ENCODE peak calls at places on chromosomes 3 and 15, in six cellular contexts. C is kidney; M is lower lobe of right lung; T is transverse colon; D is Peyer's patch; H is CD4-positive, CD25-positive, alpha-beta regulatory T cell. P is an unnamed sample.

GRCh38 chr3:181710581-181711255 is 1.0 kb upstream of the SOX2 start:
- DNase-seq in C (no peak), D (no peak), H (no peak), M (no peak), T (no peak), P (no peak)

GRCh38 chr15:44102675-44103254 is 92.3 kb downstream of the FRMD5 start:
- DNase-seq in M (no peak), C (no peak), H (no peak), T (no peak), D (no peak), P (no peak)

GRCh38 chr15:92839696-92840095 is 60.4 kb upstream of the CHD2 start:
- DNase-seq in M (no peak), T (peak; percentile 50), C (no peak), H (no peak), D (peak; percentile 64), P (no peak)

GRCh38 chr3:117399311-117400068 is 689.9 kb downstream of the TUSC7 start:
- DNase-seq in M (no peak), D (no peak), C (no peak), H (no peak), T (no peak), P (no peak)

GRCh38 chr3:142586803-142587406 is 8.4 kb upstream of the ATR start:
- DNase-seq in M (no peak), H (no peak), C (no peak), D (no peak), T (peak; percentile 24), P (peak; percentile 36)

GRCh38 chr3:108493862-108494261 is 16.5 kb downstream of the MYH15 start:
- DNase-seq in H (no peak), C (no peak), M (no peak), T (peak; percentile 37), D (peak; percentile 47), P (no peak)

GRCh38 chr3:143286392-143287010 is 166.9 kb downstream of the CHST2 start:
- DNase-seq in M (no peak), H (no peak), T (no peak), D (no peak), C (no peak), P (no peak)

GRCh38 chr3:128323206-128324081 is 143.2 kb downstream of the DNAJB8 start:
- DNase-seq in D (no peak), C (no peak), T (no peak), H (no peak), M (peak; percentile 41), P (no peak)

GRCh38 chr3:162295323-162295983 is 798.8 kb downstream of the OTOL1 start:
- DNase-seq in C (no peak), T (no peak), D (no peak), H (no peak), M (no peak), P (no peak)

GRCh38 chr15:100596792-100597191 is 5.2 kb downstream of the LINS1 start:
- DNase-seq in T (peak; percentile 48), M (peak; percentile 61), D (peak; percentile 72), C (peak; percentile 68), H (peak; percentile 82), P (peak; percentile 94)

GRCh38 chr3:155870945-155871745 is 695 bp downstream of the GMPS start:
- DNase-seq in D (peak; percentile 75), C (peak; percentile 85), M (peak; percentile 71), H (peak; percentile 53), T (peak; percentile 64), P (peak; percentile 34)

GRCh38 chr3:86234516-86235254 is 756.3 kb downstream of the VGLL3 start:
- DNase-seq in C (no peak), M (no peak), D (no peak), H (no peak), T (no peak), P (no peak)

GRCh38 chr3:87227835-87228144 is 681 bp downstream of the CHMP2B start:
- DNase-seq in H (no peak), M (no peak), T (no peak), C (no peak), D (no peak), P (no peak)

GRCh38 chr15:59879506-59879905 is 124.6 kb upstream of the FOXB1 start:
- DNase-seq in M (no peak), C (no peak), T (no peak), H (no peak), D (no peak), P (no peak)

GRCh38 chr15:63991706-63992105 is 54.6 kb downstream of the DAPK2 start:
- DNase-seq in T (no peak), H (no peak), M (no peak), D (no peak), C (no peak), P (no peak)
- H3K4me1 ChIP-seq in T (peaks cover 26% of the 10 kb centered on the region), H (no peaks in the 10 kb centered on the region), M (peaks cover 45% of the 10 kb centered on the region), D (peaks cover 12% of the 10 kb centered on the region), C (peaks cover 11% of the 10 kb centered on the region), P (no peaks in the 10 kb centered on the region)

GRCh38 chr3:141303481-141304223 is 64.7 kb upstream of the ZBTB38 start:
- DNase-seq in M (no peak), C (no peak), H (peak; percentile 57), D (peak; percentile 82), T (peak; percentile 60), P (peak; percentile 65)
- H3K4me3 ChIP-seq in M (no peak overlapping the region), C (no peak overlapping the region), H (no peak overlapping the region), D (no peak overlapping the region), T (no peak overlapping the region), P (no peak overlapping the region)

GRCh38 chr3:10392244-10392643 is 71.3 kb upstream of the SEC13 start:
- DNase-seq in D (no peak), T (no peak), M (no peak), C (no peak), H (no peak), P (no peak)
- H3K4me1 ChIP-seq in D (no peaks in the 10 kb centered on the region), T (no peaks in the 10 kb centered on the region), M (no peaks in the 10 kb centered on the region), C (no peaks in the 10 kb centered on the region), H (peaks cover 91% of the 10 kb centered on the region), P (peaks cover 36% of the 10 kb centered on the region)

GRCh38 chr15:41331281-41331680 is 1.1 kb downstream of the OIP5 start:
- DNase-seq in D (no peak), C (no peak), H (no peak), M (no peak), T (no peak), P (no peak)
- H3K4me3 ChIP-seq in D (no peak overlapping the region), C (peak overlapping the region; percentile 95), H (peak overlapping the region; percentile 98), M (no peak overlapping the region), T (peak overlapping the region; percentile 97), P (no peak overlapping the region)

DNA sequence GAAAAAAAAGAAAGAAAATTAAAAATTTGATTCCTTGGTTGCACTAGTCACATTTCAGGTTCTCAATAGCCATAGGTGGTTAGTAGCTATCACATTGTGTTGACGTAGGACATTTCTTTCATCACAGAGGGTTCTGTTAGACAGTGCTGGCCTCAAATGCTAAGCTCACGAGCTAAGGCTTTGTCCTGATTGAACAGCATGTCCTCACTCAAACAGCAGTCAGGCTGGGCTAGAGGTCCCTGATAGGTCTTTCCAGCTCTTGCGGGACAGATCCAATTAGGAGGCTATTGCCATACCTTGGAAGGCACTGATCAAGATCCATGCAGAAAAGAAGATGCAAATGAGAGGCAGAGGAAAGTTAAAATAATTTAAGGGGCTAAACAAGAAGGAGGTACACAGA is 85.9 kb upstream of the HACD2 start:
- DNase-seq in T (no peak), H (no peak), M (no peak), D (no peak), C (no peak), P (no peak)
- H3K4me1 ChIP-seq in T (peaks cover 25% of the 10 kb centered on the region), H (no peaks in the 10 kb centered on the region), M (peaks cover 17% of the 10 kb centered on the region), D (no peaks in the 10 kb centered on the region), C (peaks cover 8% of the 10 kb centered on the region), P (no peaks in the 10 kb centered on the region)

GRCh38 chr3:56469141-56469540 is 874 bp upstream of the ERC2 start:
- DNase-seq in M (no peak), H (no peak), C (no peak), T (no peak), D (no peak), P (no peak)

GRCh38 chr3:56467108-56467507 is 1.2 kb downstream of the ERC2 start:
- DNase-seq in C (peak; percentile 80), D (peak; percentile 53), H (no peak), T (peak; percentile 70), M (peak; percentile 83), P (peak; percentile 18)

GRCh38 chr3:56468184-56469106 is at the start of gene ERC2:
- DNase-seq in T (peak; percentile 12), D (no peak), C (peak; percentile 83), M (peak; percentile 47), H (no peak), P (no peak)

GRCh38 chr3:56471771-56472170 is 3.5 kb upstream of the ERC2 start:
- DNase-seq in M (no peak), D (no peak), H (no peak), T (no peak), C (no peak), P (no peak)

GRCh38 chr3:56467801-56468183 is 475 bp downstream of the ERC2 start:
- DNase-seq in H (no peak), C (peak; percentile 74), D (no peak), T (no peak), M (no peak), P (no peak)
- H3K4me3 ChIP-seq in H (no peak overlapping the region), C (peak overlapping the region; percentile 87), D (peak overlapping the region; percentile 22), T (peak overlapping the region; percentile 54), M (peak overlapping the region; percentile 54), P (no peak overlapping the region)

GRCh38 chr15:57506422-57506821 is 85.3 kb upstream of the MYZAP start:
- DNase-seq in M (no peak), H (no peak), D (no peak), T (no peak), C (no peak), P (no peak)

GRCh38 chr15:57510647-57511046 is 81.1 kb upstream of the MYZAP start:
- DNase-seq in D (no peak), C (no peak), T (no peak), M (no peak), H (no peak), P (no peak)

GRCh38 chr15:57507111-57507510 is 84.6 kb upstream of the MYZAP start:
- DNase-seq in H (no peak), T (no peak), M (no peak), C (no peak), D (no peak), P (no peak)

GRCh38 chr15:57509965-57510364 is 81.7 kb upstream of the MYZAP start:
- DNase-seq in T (no peak), H (no peak), D (no peak), M (no peak), C (no peak), P (no peak)

GRCh38 chr15:57509121-57509520 is 82.6 kb upstream of the MYZAP start:
- DNase-seq in M (no peak), C (no peak), D (no peak), T (no peak), H (no peak), P (no peak)
- H3K4me1 ChIP-seq in M (peaks cover 57% of the 10 kb centered on the region), C (peaks cover 43% of the 10 kb centered on the region), D (peaks cover 16% of the 10 kb centered on the region), T (peaks cover 41% of the 10 kb centered on the region), H (no peaks in the 10 kb centered on the region), P (no peaks in the 10 kb centered on the region)

GRCh38 chr15:98719169-98719515 is 70.8 kb downstream of the IGF1R start:
- DNase-seq in C (no peak), M (no peak), H (no peak), T (no peak), D (no peak), P (no peak)
- H3K4me3 ChIP-seq in C (no peak overlapping the region), M (no peak overlapping the region), H (no peak overlapping the region), T (no peak overlapping the region), D (no peak overlapping the region), P (no peak overlapping the region)

GRCh38 chr15:67924359-67924974 is 84.6 kb upstream of the RNU6-1 start:
- DNase-seq in C (no peak), M (no peak), D (no peak), H (no peak), T (no peak), P (no peak)
- H3K4me1 ChIP-seq in C (no peaks in the 10 kb centered on the region), M (peaks cover 4% of the 10 kb centered on the region), D (no peaks in the 10 kb centered on the region), H (no peaks in the 10 kb centered on the region), T (peaks cover 15% of the 10 kb centered on the region), P (no peaks in the 10 kb centered on the region)

P was measured in naive thymus-derived CD4-positive, alpha-beta T cell.